ENCODE peak calls at places on chromosomes 16 and 17, in seven cellular contexts. One of them, this sample, is unnamed.

GRCh38 chr17:42178817-42179216 is 2.1 kb downstream of the KCNH4 start:
- DNase-seq in ELR: no peak
- DNase-seq in HT1080: no peak
- DNase-seq in heart left ventricle: no peak
- DNase-seq in activated CD8-positive, alpha-beta T cell treated with anti-CD3 and anti-CD28 coated beads, Interleukin-2, amount 10 ng/mL, durations not matched to agents 7 days and 5 days: no peak
- DNase-seq in HEK293T: no peak
- DNase-seq in endothelial cell: no peak
- DNase-seq in this sample: no peak

GRCh38 chr16:20916927-20917326 is 16.4 kb downstream of the LYRM1 start:
- DNase-seq in ELR: no peak
- DNase-seq in HT1080: no peak
- DNase-seq in heart left ventricle: no peak
- DNase-seq in activated CD8-positive, alpha-beta T cell treated with anti-CD3 and anti-CD28 coated beads, Interleukin-2, amount 10 ng/mL, durations not matched to agents 7 days and 5 days: no peak
- DNase-seq in HEK293T: no peak
- DNase-seq in endothelial cell: no peak
- DNase-seq in this sample: no peak

GRCh38 chr17:45376171-45376564 is 56.5 kb downstream of the ARHGAP27 start:
- DNase-seq in ELR: no peak
- DNase-seq in HT1080: no peak
- DNase-seq in heart left ventricle: no peak
- DNase-seq in activated CD8-positive, alpha-beta T cell treated with anti-CD3 and anti-CD28 coated beads, Interleukin-2, amount 10 ng/mL, durations not matched to agents 7 days and 5 days: no peak
- DNase-seq in HEK293T: no peak
- DNase-seq in endothelial cell: no peak
- DNase-seq in this sample: no peak

GRCh38 chr17:60231691-60232090 is 81.9 kb downstream of the CA4 start:
- DNase-seq in ELR: peak; percentile 66
- DNase-seq in HT1080: peak; percentile 39
- DNase-seq in heart left ventricle: no peak
- DNase-seq in activated CD8-positive, alpha-beta T cell treated with anti-CD3 and anti-CD28 coated beads, Interleukin-2, amount 10 ng/mL, durations not matched to agents 7 days and 5 days: no peak
- DNase-seq in HEK293T: no peak
- DNase-seq in endothelial cell: no peak
- DNase-seq in this sample: no peak

GRCh38 chr17:14448816-14449215 is 147.9 kb downstream of the HS3ST3B1 start:
- DNase-seq in ELR: no peak
- DNase-seq in HT1080: no peak
- DNase-seq in heart left ventricle: no peak
- DNase-seq in activated CD8-positive, alpha-beta T cell treated with anti-CD3 and anti-CD28 coated beads, Interleukin-2, amount 10 ng/mL, durations not matched to agents 7 days and 5 days: no peak
- DNase-seq in HEK293T: no peak
- DNase-seq in endothelial cell: no peak
- DNase-seq in this sample: no peak

GRCh38 chr17:55062921-55063320 is 94.4 kb downstream of the STXBP4 start:
- DNase-seq in ELR: peak; percentile 47
- DNase-seq in HT1080: peak; percentile 33
- DNase-seq in heart left ventricle: no peak
- DNase-seq in activated CD8-positive, alpha-beta T cell treated with anti-CD3 and anti-CD28 coated beads, Interleukin-2, amount 10 ng/mL, durations not matched to agents 7 days and 5 days: no peak
- DNase-seq in HEK293T: no peak
- DNase-seq in endothelial cell: no peak
- DNase-seq in this sample: no peak

GRCh38 chr17:81481011-81481799 is 31.4 kb downstream of the ACTG1 start:
- DNase-seq in ELR: no peak
- DNase-seq in HT1080: no peak
- DNase-seq in heart left ventricle: peak; percentile 86
- DNase-seq in activated CD8-positive, alpha-beta T cell treated with anti-CD3 and anti-CD28 coated beads, Interleukin-2, amount 10 ng/mL, durations not matched to agents 7 days and 5 days: peak; percentile 57
- DNase-seq in HEK293T: no peak
- DNase-seq in endothelial cell: peak; percentile 66
- DNase-seq in this sample: peak; percentile 86

GRCh38 chr16:83990492-83990891 is 22.4 kb downstream of the NECAB2 start:
- DNase-seq in ELR: no peak
- DNase-seq in HT1080: no peak
- DNase-seq in heart left ventricle: no peak
- DNase-seq in activated CD8-positive, alpha-beta T cell treated with anti-CD3 and anti-CD28 coated beads, Interleukin-2, amount 10 ng/mL, durations not matched to agents 7 days and 5 days: no peak
- DNase-seq in HEK293T: no peak
- DNase-seq in endothelial cell: no peak
- DNase-seq in this sample: peak; percentile 31

GRCh38 chr17:14361945-14362508 is 61.1 kb downstream of the HS3ST3B1 start:
- DNase-seq in ELR: no peak
- DNase-seq in HT1080: no peak
- DNase-seq in heart left ventricle: no peak
- DNase-seq in activated CD8-positive, alpha-beta T cell treated with anti-CD3 and anti-CD28 coated beads, Interleukin-2, amount 10 ng/mL, durations not matched to agents 7 days and 5 days: no peak
- DNase-seq in HEK293T: no peak
- DNase-seq in endothelial cell: no peak
- DNase-seq in this sample: no peak

GRCh38 chr17:42520540-42520951 is 15.5 kb upstream of the NAGLU start:
- DNase-seq in ELR: no peak
- DNase-seq in HT1080: no peak
- DNase-seq in heart left ventricle: no peak
- DNase-seq in activated CD8-positive, alpha-beta T cell treated with anti-CD3 and anti-CD28 coated beads, Interleukin-2, amount 10 ng/mL, durations not matched to agents 7 days and 5 days: peak; percentile 68
- DNase-seq in HEK293T: no peak
- DNase-seq in endothelial cell: peak; percentile 57
- DNase-seq in this sample: peak; percentile 56

GRCh38 chr16:58128721-58129096 is 472 bp downstream of the CFAP20 start:
- DNase-seq in ELR: peak; percentile 38
- DNase-seq in HT1080: no peak
- DNase-seq in heart left ventricle: peak; percentile 33
- DNase-seq in activated CD8-positive, alpha-beta T cell treated with anti-CD3 and anti-CD28 coated beads, Interleukin-2, amount 10 ng/mL, durations not matched to agents 7 days and 5 days: peak; percentile 30
- DNase-seq in HEK293T: no peak
- DNase-seq in endothelial cell: peak; percentile 34
- DNase-seq in this sample: peak; percentile 52

GRCh38 chr17:81241648-81242420 is 2.7 kb downstream of the NDUFAF8 start:
- DNase-seq in ELR: peak; percentile 67
- DNase-seq in HT1080: peak; percentile 48
- DNase-seq in heart left ventricle: peak; percentile 54
- DNase-seq in activated CD8-positive, alpha-beta T cell treated with anti-CD3 and anti-CD28 coated beads, Interleukin-2, amount 10 ng/mL, durations not matched to agents 7 days and 5 days: peak; percentile 77
- DNase-seq in HEK293T: peak; percentile 78
- DNase-seq in endothelial cell: peak; percentile 83
- DNase-seq in this sample: no peak

GRCh38 chr16:52460652-52461172 is 86.2 kb downstream of the TOX3 start:
- DNase-seq in ELR: no peak
- DNase-seq in HT1080: no peak
- DNase-seq in heart left ventricle: no peak
- DNase-seq in activated CD8-positive, alpha-beta T cell treated with anti-CD3 and anti-CD28 coated beads, Interleukin-2, amount 10 ng/mL, durations not matched to agents 7 days and 5 days: no peak
- DNase-seq in HEK293T: no peak
- DNase-seq in endothelial cell: no peak
- DNase-seq in this sample: no peak

This sample was measured in Right ventricle myocardium superior.